ENCODE peak calls at places on chromosomes 7 and 10, in six cellular contexts. O is HT1080; Q is RWPE1; U is NCI-H1092 treated with DMSO at 0.1 percent for 48 hours; Z is frontal cortex; C is CD8-positive, alpha-beta memory T cell. F is an unnamed sample.

GRCh38 chr10:28823501-28824075 is 146.3 kb downstream of the BAMBI start:
- DNase-seq in U (no peak), C (no peak), Q (no peak), Z (no peak), O (no peak), F (no peak)

GRCh38 chr7:100075418-100075817 is 6.1 kb downstream of the ZNF3 start:
- DNase-seq in U (no peak), O (no peak), C (no peak), Q (no peak), Z (no peak), F (no peak)

GRCh38 chr10:17349717-17350116 is 104.7 kb downstream of the ST8SIA6 start:
- DNase-seq in U (no peak), O (no peak), C (no peak), Q (peak; percentile 20), Z (no peak), F (no peak)

GRCh38 chr7:11294965-11295364 is 321.3 kb downstream of the PHF14 start:
- DNase-seq in O (no peak), Z (no peak), C (no peak), Q (no peak), U (no peak), F (no peak)

GRCh38 chr10:23204773-23205172 is 12.7 kb downstream of the PTF1A start:
- DNase-seq in O (no peak), C (no peak), U (no peak), Z (no peak), Q (no peak), F (no peak)

GRCh38 chr7:14013880-14014279 is 24.4 kb upstream of the ETV1 start:
- DNase-seq in U (no peak), Z (no peak), C (no peak), O (no peak), Q (no peak), F (no peak)

GRCh38 chr10:29980084-29980483 is 79.3 kb downstream of the JCAD start:
- DNase-seq in C (no peak), O (peak; percentile 15), U (no peak), Q (peak; percentile 30), Z (no peak), F (no peak)

GRCh38 chr10:112802411-112803060 is 147.5 kb upstream of the TCF7L2 start:
- DNase-seq in O (no peak), U (no peak), Q (no peak), Z (no peak), C (no peak), F (no peak)

GRCh38 chr7:99380823-99381663 is 6.5 kb downstream of the ARPC1B start:
- DNase-seq in C (peak; percentile 84), O (peak; percentile 30), Z (no peak), U (no peak), Q (no peak), F (peak; percentile 90)

GRCh38 chr10:24962998-24963397 is 10.6 kb upstream of the PRTFDC1 start:
- DNase-seq in Z (no peak), Q (peak; percentile 73), O (peak; percentile 83), C (no peak), U (no peak), F (no peak)

GRCh38 chr10:126592901-126593300 is 77.6 kb downstream of the C10orf90 start:
- DNase-seq in O (peak; percentile 71), C (no peak), Z (no peak), Q (no peak), U (no peak), F (no peak)

GRCh38 chr10:100908378-100908777 is 4.4 kb upstream of the SLF2 start:
- DNase-seq in C (no peak), Q (no peak), U (no peak), Z (no peak), O (no peak), F (no peak)

GRCh38 chr10:25933653-25934608 is at the start of gene MYO3A:
- DNase-seq in U (peak; percentile 49), C (no peak), Q (no peak), Z (no peak), O (no peak), F (no peak)

GRCh38 chr10:75137533-75138438 is 26.3 kb downstream of the SAMD8 start:
- DNase-seq in Z (no peak), U (no peak), Q (peak; percentile 58), O (peak; percentile 65), C (no peak), F (no peak)

GRCh38 chr7:155955367-155955635 is 143.0 kb upstream of the SHH start:
- DNase-seq in O (no peak), Z (no peak), U (no peak), Q (no peak), C (no peak), F (no peak)

GRCh38 chr7:102872460-102872859 is 40.3 kb upstream of the LRRC17 start:
- DNase-seq in C (no peak), O (peak; percentile 93), Q (peak; percentile 46), Z (no peak), U (no peak), F (no peak)

GRCh38 chr7:20598479-20599419 is 16.7 kb upstream of the ABCB5 start:
- DNase-seq in C (no peak), Q (peak; percentile 59), O (peak; percentile 50), U (peak; percentile 80), Z (peak; percentile 34), F (no peak)

GRCh38 chr10:105017116-105017515 is 376.0 kb downstream of the SORCS3 start:
- DNase-seq in Z (no peak), U (no peak), Q (no peak), O (peak; percentile 95), C (no peak), F (no peak)

GRCh38 chr7:519429-519973 is at the start of gene PDGFA:
- DNase-seq in Q (no peak), O (peak; percentile 20), U (peak; percentile 52), Z (peak; percentile 68), C (no peak), F (no peak)

GRCh38 chr10:52332815-52333214 is 18.7 kb downstream of the DKK1 start:
- DNase-seq in O (no peak), C (no peak), Z (no peak), U (no peak), Q (no peak), F (no peak)

F was measured in CD8-positive, alpha-beta T cell.